ENCODE peak calls at places on chromosomes 11 and 22, in eight cellular contexts. H is suprapubic skin; M is HFFc6; Q is activated CD4-positive, alpha-beta T cell treated with anti-CD3 and anti-CD28 coated beads, Interleukin-2, amount 50 U/mL, for 24 hours; E is amygdala; U is lower leg skin; P is naive thymus-derived CD8-positive, alpha-beta T cell; F is left ventricle myocardium inferior. W is an unnamed sample.

GRCh38 chr11:132472411-132473205 is 1059.7 kb downstream of the OPCML start:
- DNase-seq in E (no peak), F (no peak), Q (no peak), P (no peak), U (no peak), H (no peak), M (peak; percentile 67), W (no peak)

GRCh38 chr11:15667127-15667725 is 552.5 kb downstream of the INSC start:
- DNase-seq in E (no peak), M (no peak), F (no peak), H (no peak), Q (no peak), P (no peak), U (no peak), W (no peak)

GRCh38 chr11:108647701-108648527 is 17.0 kb upstream of the DDX10 start:
- DNase-seq in P (peak; percentile 49), U (peak; percentile 79), Q (peak; percentile 9), H (peak; percentile 92), F (peak; percentile 78), M (peak; percentile 66), E (peak; percentile 51), W (peak; percentile 77)

GRCh38 chr11:123191939-123192338 is 3.1 kb downstream of the CLMP start:
- DNase-seq in Q (no peak), E (no peak), H (no peak), P (no peak), M (no peak), F (no peak), U (no peak), W (no peak)

GRCh38 chr22:35257321-35258143 is at the start of gene HMGXB4:
- DNase-seq in U (peak; percentile 79), Q (peak; percentile 73), H (peak; percentile 90), F (peak; percentile 91), E (peak; percentile 73), M (peak; percentile 78), P (peak; percentile 83), W (peak; percentile 74)

GRCh38 chr11:64339754-64340408 is at the start of gene CCDC88B:
- DNase-seq in F (peak; percentile 65), U (no peak), Q (peak; percentile 60), P (peak; percentile 84), E (peak; percentile 21), M (no peak), H (no peak), W (peak; percentile 28)

GRCh38 chr22:22702159-22702873 is 57.9 kb downstream of the GGTLC2 start:
- DNase-seq in Q (no peak), M (no peak), F (no peak), P (no peak), H (no peak), U (no peak), E (no peak), W (no peak)

GRCh38 chr22:49717322-49717919 is 110.3 kb downstream of the BRD1 start:
- DNase-seq in E (no peak), F (no peak), M (no peak), Q (no peak), U (no peak), P (no peak), H (no peak), W (no peak)

GRCh38 chr11:63916837-63917684 is at the start of gene RCOR2:
- DNase-seq in E (peak; percentile 76), U (no peak), Q (no peak), P (peak; percentile 38), F (peak; percentile 87), H (no peak), M (peak; percentile 45), W (no peak)

GRCh38 chr22:30217698-30218565 is 28.6 kb downstream of the LIF start:
- DNase-seq in F (no peak), E (peak; percentile 17), H (no peak), Q (no peak), P (no peak), U (no peak), M (no peak), W (no peak)

GRCh38 chr22:19903031-19903430 is 38.5 kb upstream of the COMT start:
- DNase-seq in Q (no peak), M (no peak), U (no peak), P (no peak), F (no peak), E (no peak), H (no peak), W (no peak)

GRCh38 chr11:126753990-126754389 is 246.6 kb downstream of the KIRREL3 start:
- DNase-seq in H (no peak), U (no peak), P (no peak), E (no peak), F (no peak), Q (no peak), M (no peak), W (no peak)

GRCh38 chr11:20623258-20623657 is 23.9 kb downstream of the SLC6A5 start:
- DNase-seq in H (no peak), P (no peak), Q (no peak), U (no peak), F (no peak), M (no peak), E (no peak), W (no peak)

GRCh38 chr11:62500066-62501035 is 46.3 kb downstream of the AHNAK start:
- DNase-seq in F (no peak), E (no peak), P (no peak), H (no peak), M (no peak), Q (no peak), U (peak; percentile 84), W (no peak)

GRCh38 chr22:39148727-39149535 is 3.5 kb downstream of the CBX7 start:
- DNase-seq in E (peak; percentile 67), F (peak; percentile 65), H (peak; percentile 70), U (no peak), Q (no peak), M (no peak), P (peak; percentile 40), W (no peak)

GRCh38 chr11:27088353-27088752 is 47.7 kb downstream of the BBOX1 start:
- DNase-seq in F (no peak), U (no peak), E (no peak), M (no peak), H (no peak), P (no peak), Q (no peak), W (no peak)

GRCh38 chr11:11981364-11981763 is 27.1 kb downstream of the DKK3 start:
- DNase-seq in Q (no peak), F (no peak), E (no peak), M (no peak), P (no peak), H (no peak), U (no peak), W (no peak)

GRCh38 chr11:9651899-9652748 is 11.8 kb upstream of the SWAP70 start:
- DNase-seq in Q (no peak), F (no peak), H (no peak), M (no peak), P (no peak), E (no peak), U (no peak), W (no peak)

GRCh38 chr11:1832989-1833365 is 1.8 kb upstream of the SYT8 start:
- DNase-seq in P (no peak), E (no peak), F (peak; percentile 9), U (no peak), Q (no peak), M (no peak), H (peak; percentile 66), W (no peak)

GRCh38 chr22:30219668-30220278 is 26.8 kb downstream of the LIF start:
- DNase-seq in E (no peak), F (no peak), H (no peak), M (no peak), U (no peak), P (no peak), Q (no peak), W (no peak)

GRCh38 chr11:66144000-66144678 is 74.1 kb downstream of the PACS1 start:
- DNase-seq in E (no peak), F (no peak), Q (no peak), P (no peak), U (no peak), M (no peak), H (no peak), W (no peak)

GRCh38 chr22:21603973-21604372 is 25.8 kb downstream of the YDJC start:
- DNase-seq in H (no peak), U (no peak), Q (no peak), E (no peak), P (no peak), F (no peak), M (no peak), W (no peak)

GRCh38 chr11:22797081-22797480 is 32.5 kb downstream of the SVIP start:
- DNase-seq in M (no peak), Q (no peak), E (no peak), F (no peak), P (no peak), H (no peak), U (no peak), W (no peak)

GRCh38 chr22:25563757-25564319 is 637 bp upstream of the GRK3 start:
- DNase-seq in U (peak; percentile 50), E (peak; percentile 10), M (no peak), Q (no peak), F (no peak), P (peak; percentile 27), H (no peak), W (peak; percentile 42)

GRCh38 chr11:36022891-36023290 is 79.0 kb downstream of the LDLRAD3 start:
- DNase-seq in U (no peak), E (no peak), H (no peak), F (no peak), Q (no peak), P (no peak), M (no peak), W (no peak)

GRCh38 chr22:21014202-21015050 is 539 bp upstream of the P2RX6 start:
- DNase-seq in U (peak; percentile 62), P (peak; percentile 78), H (peak; percentile 92), F (peak; percentile 90), M (peak; percentile 91), E (peak; percentile 87), Q (peak; percentile 51), W (peak; percentile 25)

GRCh38 chr11:102708654-102709053 is 3.1 kb upstream of the MMP27 start:
- DNase-seq in H (no peak), E (no peak), Q (no peak), M (no peak), P (no peak), U (no peak), F (no peak), W (no peak)

GRCh38 chr11:67022961-67023956 is at the start of gene SYT12:
- DNase-seq in H (no peak), M (no peak), F (no peak), P (no peak), E (peak; percentile 24), U (no peak), Q (no peak), W (no peak)